ENCODE peak calls at places on chromosomes 7 and 10, in six cellular contexts. B, V, P, M, S and W are unnamed samples.
A peak's percentile ranks its signal among the peaks of the same experiment; 100 is the strongest.

GRCh38 chr7:100563809-100564400 is 9.8 kb downstream of the SAP25 start:
- DNase-seq in B (peak; percentile 53), M (peak; percentile 79), V (no peak), S (peak; percentile 87), P (peak; percentile 53), W (peak; percentile 60)

GRCh38 chr7:7330997-7331396 is 148.7 kb downstream of the C1GALT1 start:
- DNase-seq in V (no peak), S (no peak), B (no peak), P (no peak), M (no peak), W (no peak)

GRCh38 chr7:143519411-143520131 is 41.9 kb downstream of the TAS2R41 start:
- DNase-seq in M (no peak), S (no peak), B (no peak), V (peak; percentile 43), P (no peak), W (no peak)

GRCh38 chr10:96919785-96920425 is 87.8 kb downstream of the LCOR start:
- DNase-seq in B (no peak), V (no peak), P (no peak), M (no peak), S (no peak), W (no peak)

GRCh38 chr10:72310241-72310633 is 36.5 kb downstream of the DDIT4 start:
- DNase-seq in V (no peak), B (no peak), P (no peak), M (no peak), S (no peak), W (no peak)

GRCh38 chr7:107857541-107857912 is 33.5 kb upstream of the DLD start:
- DNase-seq in B (no peak), P (no peak), S (no peak), V (no peak), M (no peak), W (no peak)

GRCh38 chr10:30505543-30506298 is 71.7 kb downstream of the MAP3K8 start:
- DNase-seq in B (no peak), M (no peak), P (no peak), V (no peak), S (no peak), W (no peak)

GRCh38 chr7:94394058-94394398 is 667 bp upstream of the COL1A2 start:
- DNase-seq in B (no peak), M (no peak), V (peak; percentile 69), P (no peak), S (no peak), W (no peak)

GRCh38 chr10:110083884-110084283 is 76.1 kb downstream of the ADD3 start:
- DNase-seq in V (no peak), S (no peak), P (no peak), M (no peak), B (no peak), W (peak; percentile 36)

GRCh38 chr10:129099486-129099885 is 367.6 kb upstream of the MGMT start:
- DNase-seq in B (no peak), V (no peak), S (no peak), M (no peak), P (no peak), W (no peak)

GRCh38 chr7:135164357-135165021 is 6.0 kb downstream of the CYREN start:
- DNase-seq in M (no peak), V (no peak), S (no peak), P (no peak), B (no peak), W (no peak)

GRCh38 chr7:35038340-35038738 is 1.1 kb upstream of the DPY19L1 start:
- DNase-seq in M (no peak), B (no peak), V (no peak), P (no peak), S (no peak), W (no peak)

GRCh38 chr7:39924122-39924521 is 25.9 kb upstream of the CDK13 start:
- DNase-seq in V (no peak), M (no peak), P (no peak), S (no peak), B (no peak), W (no peak)

GRCh38 chr10:96491303-96491702 is 22.4 kb downstream of the TLL2 start:
- DNase-seq in M (no peak), S (no peak), V (no peak), B (no peak), P (no peak), W (no peak)